ENCODE peak calls at places on chromosomes 11 and 22, in five cellular contexts. H is stimulated activated CD4-positive, alpha-beta T cell treated with anti-CD3 and anti-CD28 coated beads, TNF-alpha, amount 100 ng/mL, for 24 hours; V is NCI-H460; Z is SHP77 treated with DMSO at 0.1 percent for 48 hours; E is GM20000. Y is an unnamed sample.

GRCh38 chr11:114651145-114651718 is 27.1 kb upstream of the NXPE2 start:
- DNase-seq in H (no peak), V (no peak), Z (no peak), E (no peak), Y (no peak)

GRCh38 chr22:46690146-46690545 is 47.9 kb downstream of the CERK start:
- DNase-seq in H (no peak), V (no peak), Z (no peak), E (no peak), Y (no peak)

GRCh38 chr22:32781695-32782094 is 19.8 kb upstream of the TIMP3 start:
- DNase-seq in H (no peak), V (no peak), Z (no peak), E (no peak), Y (no peak)

GRCh38 chr11:126978911-126979310 is 21.7 kb downstream of the KIRREL3 start:
- DNase-seq in H (no peak), V (no peak), Z (no peak), E (no peak), Y (peak)

GRCh38 chr11:70877151-70877550 is 375.2 kb downstream of the SHANK2 start:
- DNase-seq in H (no peak), V (no peak), Z (no peak), E (no peak), Y (no peak)

GRCh38 chr11:126704144-126704543 is 296.4 kb downstream of the KIRREL3 start:
- DNase-seq in H (no peak), V (no peak), Z (no peak), E (no peak), Y (no peak)

GRCh38 chr11:80727315-80727714 is 1286.5 kb upstream of the TENM4 start:
- DNase-seq in H (no peak), V (peak), Z (no peak), E (peak), Y (no peak)

GRCh38 chr11:122706261-122706660 is 50.7 kb downstream of the UBASH3B start:
- DNase-seq in H (no peak), V (no peak), Z (no peak), E (no peak), Y (no peak)

GRCh38 chr11:64456509-64457320 is 97.8 kb downstream of the RPS6KA4 start:
- DNase-seq in H (no peak), V (no peak), Z (no peak), E (no peak), Y (no peak)

GRCh38 chr11:18780329-18780728 is 11.3 kb downstream of the PTPN5 start:
- DNase-seq in H (no peak), V (no peak), Z (no peak), E (no peak), Y (no peak)

GRCh38 chr11:121722431-121723256 is 269.9 kb upstream of the SORL1-AS1 start:
- DNase-seq in H (no peak), V (no peak), Z (peak), E (no peak), Y (no peak)

GRCh38 chr11:71183878-71184277 is 68.5 kb downstream of the SHANK2 start:
- DNase-seq in H (no peak), V (no peak), Z (no peak), E (no peak), Y (peak)

GRCh38 chr22:47163481-47163875 is 401.0 kb downstream of the TBC1D22A start:
- DNase-seq in H (no peak), V (no peak), Z (no peak), E (no peak), Y (no peak)

GRCh38 chr11:75499423-75500305 is 26.1 kb downstream of the GDPD5 start:
- DNase-seq in H (no peak), V (peak), Z (no peak), E (no peak), Y (no peak)

GRCh38 chr11:126080206-126080941 is 17.7 kb upstream of the CDON start:
- DNase-seq in H (no peak), V (no peak), Z (no peak), E (no peak), Y (no peak)

GRCh38 chr11:16081756-16082531 is 274.4 kb downstream of the SOX6 start:
- DNase-seq in H (no peak), V (no peak), Z (peak), E (no peak), Y (no peak)

GRCh38 chr11:46944356-46944755 is 7.8 kb downstream of the CSTPP1 start:
- DNase-seq in H (no peak), V (no peak), Z (no peak), E (no peak), Y (no peak)

GRCh38 chr11:80173487-80174136 is 732.8 kb upstream of the TENM4 start:
- DNase-seq in H (no peak), V (no peak), Z (no peak), E (no peak), Y (no peak)

GRCh38 chr11:133810179-133810550 is 35.1 kb downstream of the SPATA19 start:
- DNase-seq in H (no peak), V (no peak), Z (no peak), E (no peak), Y (no peak)

GRCh38 chr11:46272816-46273427 is 4.5 kb upstream of the CREB3L1 start:
- DNase-seq in H (no peak), V (no peak), Z (peak), E (no peak), Y (no peak)

GRCh38 chr11:28144808-28145207 is 36.6 kb downstream of the METTL15 start:
- DNase-seq in H (no peak), V (no peak), Z (no peak), E (no peak), Y (no peak)

Y was measured in NCI-H510A.